ENCODE peak calls at places on chromosome 13, in five cellular contexts. B, G, H, C and T are unnamed samples.

GRCh38 chr13:95564091-95564490 is 11.6 kb downstream of the CLDN10 start:
- DNase-seq in G (no peak), C (no peak), B (no peak), H (peak), T (no peak)

GRCh38 chr13:64869539-64869938 is 2360.6 kb downstream of the PCDH9 start:
- DNase-seq in C (no peak), H (no peak), G (no peak), B (no peak), T (no peak)

GRCh38 chr13:87661471-87661870 is 9.7 kb upstream of the SLITRK5 start:
- DNase-seq in G (no peak), B (no peak), C (no peak), H (peak), T (no peak)

GRCh38 chr13:27569405-27569804 is 50.9 kb downstream of the LNX2 start:
- DNase-seq in B (no peak), C (no peak), G (no peak), H (no peak), T (no peak)

GRCh38 chr13:74132768-74133656 is 1.2 kb downstream of the KLF12 start:
- DNase-seq in H (peak), B (peak), C (peak), G (peak), T (peak)

GRCh38 chr13:51451134-51451466 is 1.7 kb downstream of the INTS6 start:
- DNase-seq in H (peak), B (no peak), C (no peak), G (no peak), T (no peak)

GRCh38 chr13:33376212-33376611 is 90.7 kb upstream of the STARD13 start:
- DNase-seq in G (no peak), H (no peak), B (no peak), C (no peak), T (no peak)

GRCh38 chr13:61664821-61665705 is 249.4 kb upstream of the PCDH20 start:
- DNase-seq in H (peak), C (peak), B (no peak), G (no peak), T (no peak)

GRCh38 chr13:33119886-33120543 is 103.8 kb downstream of the KL start:
- DNase-seq in H (peak), G (no peak), B (no peak), C (no peak), T (no peak)

GRCh38 chr13:110298566-110299321 is 8.2 kb downstream of the COL4A1 start:
- DNase-seq in G (no peak), H (peak), C (no peak), B (peak), T (peak)

GRCh38 chr13:114134111-114134943 is 1.9 kb upstream of the RASA3 start:
- DNase-seq in B (no peak), G (no peak), C (no peak), H (no peak), T (peak)

GRCh38 chr13:29883941-29884518 is 33.6 kb upstream of the UBL3 start:
- DNase-seq in G (no peak), B (no peak), H (no peak), C (peak), T (no peak)

GRCh38 chr13:46310066-46310465 is 77.0 kb downstream of the RUBCNL start:
- DNase-seq in C (no peak), B (no peak), H (no peak), G (no peak), T (no peak)

GRCh38 chr13:89969996-89970709 is 1377.3 kb upstream of the MIR17HG start:
- DNase-seq in G (no peak), H (peak), C (no peak), B (no peak), T (no peak)

GRCh38 chr13:98853791-98854191 is 101.3 kb upstream of the SLC15A1 start:
- DNase-seq in C (no peak), H (peak), B (peak), G (no peak), T (no peak)

GRCh38 chr13:94346261-94347019 is 133.0 kb downstream of the DCT start:
- DNase-seq in H (no peak), C (no peak), B (no peak), G (no peak), T (no peak)

GRCh38 chr13:53201454-53202225 is 173.0 kb downstream of the OLFM4 start:
- DNase-seq in G (no peak), C (peak), H (no peak), B (no peak), T (peak)

GRCh38 chr13:113275387-113275786 is 21.7 kb upstream of the LAMP1 start:
- DNase-seq in B (peak), H (peak), C (peak), G (peak), T (peak)

GRCh38 chr13:111415216-111415615 is 94.8 kb downstream of the TEX29 start:
- DNase-seq in B (no peak), G (no peak), C (no peak), H (no peak), T (no peak)

GRCh38 chr13:99884913-99885312 is 86.7 kb downstream of the ZIC5 start:
- DNase-seq in B (no peak), G (no peak), H (no peak), C (no peak), T (no peak)

GRCh38 chr13:28794370-28794769 is 25.8 kb upstream of the MTUS2 start:
- DNase-seq in G (no peak), B (no peak), H (no peak), C (no peak), T (no peak)

GRCh38 chr13:88623150-88623549 is 952.0 kb downstream of the SLITRK5 start:
- DNase-seq in G (no peak), B (no peak), H (no peak), C (no peak), T (no peak)

GRCh38 chr13:99000137-99000536 is 22.3 kb upstream of the DOCK9 start:
- DNase-seq in B (no peak), G (no peak), C (no peak), H (no peak), T (no peak)

GRCh38 chr13:26952551-26953138 is 192.1 kb upstream of the GPR12 start:
- DNase-seq in G (no peak), H (no peak), B (no peak), C (no peak), T (no peak)

GRCh38 chr13:43390101-43390500 is 366.7 kb downstream of the DNAJC15 start:
- DNase-seq in H (peak), G (no peak), C (no peak), B (no peak), T (no peak)

GRCh38 chr13:30457306-30457891 is 8.3 kb downstream of the HMGB1 start:
- DNase-seq in C (no peak), G (no peak), B (no peak), H (no peak), T (no peak)